ENCODE peak calls at places on chromosomes 13 and 19, in four cellular contexts. K is mucosa of descending colon, Y is AG10803, P is lower lobe of right lung. X is an unnamed sample.

GRCh38 chr13:22357132-22357531 is 686.3 kb downstream of the FGF9 start:
- DNase-seq in Y (peak), P (no peak), K (no peak), X (no peak)

GRCh38 chr13:51249767-51250741 is 27.9 kb downstream of the FAM124A start:
- DNase-seq in Y (no peak), K (no peak), P (no peak), X (peak)

GRCh38 chr13:28349901-28350654 is 144.8 kb downstream of the FLT1 start:
- DNase-seq in P (no peak), Y (no peak), K (no peak), X (no peak)

GRCh38 chr13:110560606-110561334 is 752 bp downstream of the RAB20 start:
- DNase-seq in K (no peak), Y (no peak), P (no peak), X (no peak)

GRCh38 chr19:4272894-4273293 is 6.2 kb upstream of the SHD start:
- DNase-seq in P (no peak), K (no peak), Y (no peak), X (no peak)

GRCh38 chr13:26760835-26761582 is 423 bp upstream of the GPR12 start:
- DNase-seq in K (no peak), Y (no peak), P (no peak), X (no peak)

GRCh38 chr13:95246292-95247082 is 54.8 kb downstream of the ABCC4 start:
- DNase-seq in P (no peak), Y (no peak), K (no peak), X (no peak)

GRCh38 chr19:11698231-11698630 is 40.5 kb downstream of the ZNF823 start:
- DNase-seq in P (no peak), Y (no peak), K (no peak), X (no peak)

GRCh38 chr19:49689133-49690072 is at the start of gene ADM5:
- DNase-seq in K (peak), P (peak), Y (no peak), X (no peak)

GRCh38 chr13:40187836-40188591 is 478.4 kb downstream of the FOXO1 start:
- DNase-seq in K (peak), Y (no peak), P (no peak), X (peak)

GRCh38 chr19:10146142-10146541 is 26.4 kb upstream of the EIF3G start:
- DNase-seq in K (no peak), P (no peak), Y (no peak), X (no peak)

GRCh38 chr13:51451467-51452390 is 1.1 kb downstream of the INTS6 start:
- DNase-seq in K (peak), Y (peak), P (peak), X (peak)

GRCh38 chr13:40910324-40911050 is 108.6 kb downstream of the ELF1 start:
- DNase-seq in Y (peak), P (no peak), K (no peak), X (peak)

GRCh38 chr19:3458229-3458555 is 22.1 kb downstream of the SMIM24 start:
- DNase-seq in P (no peak), Y (no peak), K (no peak), X (peak)

GRCh38 chr19:23410155-23410554 is 14.9 kb upstream of the ZNF91 start:
- DNase-seq in K (no peak), Y (no peak), P (no peak), X (no peak)

GRCh38 chr13:110746443-110746842 is 32.9 kb downstream of the ING1 start:
- DNase-seq in K (no peak), P (no peak), Y (peak), X (peak)

GRCh38 chr13:25222740-25223139 is 50.7 kb upstream of the AMER2 start:
- DNase-seq in Y (no peak), K (no peak), P (no peak), X (no peak)

GRCh38 chr19:40688987-40689338 is 1.5 kb downstream of the NUMBL start:
- DNase-seq in P (no peak), Y (no peak), K (no peak), X (no peak)

DNA sequence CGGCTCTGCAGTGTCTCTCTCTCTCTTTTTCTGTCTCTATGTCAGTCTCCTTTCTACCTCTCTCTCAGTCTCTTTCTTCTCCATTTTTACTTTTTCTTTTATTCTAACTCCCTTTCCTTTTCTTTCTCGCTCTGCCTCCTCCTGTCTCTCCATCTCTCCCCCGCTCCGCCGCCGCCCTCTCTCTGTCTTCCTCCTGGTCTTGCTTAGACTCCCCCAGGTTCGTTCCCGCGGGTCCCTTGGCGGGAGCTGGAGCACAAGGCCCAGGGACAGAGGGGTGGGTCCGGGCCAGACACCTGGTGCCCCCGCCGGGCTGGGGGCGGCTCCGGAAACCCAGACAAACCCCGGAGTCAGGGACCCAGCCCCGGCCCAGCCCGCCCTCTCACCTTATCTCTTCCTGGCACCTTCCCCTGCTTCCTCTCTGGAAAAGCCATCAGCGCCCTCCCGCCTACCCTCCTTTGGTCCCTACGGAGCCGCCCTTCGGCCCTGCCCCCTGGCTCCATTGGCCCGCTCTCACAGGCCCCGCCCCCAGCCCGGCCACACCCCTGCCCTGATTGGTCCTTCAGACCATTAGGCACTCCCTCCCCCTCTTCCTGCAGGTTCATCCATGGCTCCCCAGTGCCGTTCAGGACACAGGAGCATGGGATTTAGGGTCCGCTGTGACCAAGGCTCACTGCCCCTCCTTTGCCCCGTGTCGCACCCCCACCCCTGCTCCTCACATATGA is 15.4 kb upstream of the NOP53 start:
- DNase-seq in K (peak), Y (no peak), P (peak), X (no peak)
- H3K4me3 ChIP-seq in K (no peak), Y (no peak), P (peak), X (no peak)

GRCh38 chr13:100659578-100659977 is 15.0 kb downstream of the TMTC4 start:
- DNase-seq in Y (no peak), P (no peak), K (no peak), X (no peak)
- TF ChIP-seq CTCF in Y (no peak), P (no peak), K (no peak), X (peak)

GRCh38 chr19:2198317-2198716 is 34.6 kb downstream of the DOT1L start:
- DNase-seq in K (no peak), P (no peak), Y (no peak), X (no peak)
- H3K4me3 ChIP-seq in K (no peak), P (no peak), Y (no peak), X (no peak)

GRCh38 chr19:21694171-21694906 is 73.0 kb downstream of the ZNF100 start:
- DNase-seq in P (no peak), K (no peak), Y (no peak), X (no peak)

GRCh38 chr19:21699197-21699596 is 68.2 kb downstream of the ZNF100 start:
- DNase-seq in P (no peak), K (no peak), Y (no peak), X (no peak)

GRCh38 chr19:21697698-21698097 is 69.7 kb downstream of the ZNF100 start:
- DNase-seq in P (no peak), K (no peak), Y (no peak), X (no peak)

GRCh38 chr19:21698215-21698614 is 69.2 kb downstream of the ZNF100 start:
- DNase-seq in Y (peak), K (peak), P (no peak), X (peak)

DNA sequence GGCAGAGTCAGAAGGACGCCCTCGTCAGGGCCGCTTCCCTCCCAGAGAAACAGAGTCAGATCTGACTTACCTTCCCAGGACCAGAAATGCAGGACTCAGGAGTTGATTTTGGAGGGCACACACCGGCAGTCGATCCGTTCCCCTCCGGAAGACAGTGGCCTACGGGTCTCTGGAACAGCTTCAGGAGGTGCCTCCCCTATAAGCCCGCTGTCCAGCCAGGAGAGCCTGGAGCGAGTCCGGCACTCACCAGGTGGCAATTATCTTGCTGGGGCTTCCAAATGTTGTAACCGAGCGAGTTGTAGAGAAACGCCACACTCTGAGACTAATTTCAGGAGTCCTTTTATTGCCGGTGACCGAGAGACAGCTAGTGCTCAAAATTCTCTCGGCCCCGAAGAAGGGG is 70.2 kb downstream of the ZNF100 start:
- DNase-seq in K (no peak), P (no peak), Y (no peak), X (no peak)
- TF ChIP-seq CTCF in K (no peak), P (no peak), Y (no peak), X (no peak)

GRCh38 chr19:16825312-16826168 is 3.7 kb upstream of the SIN3B start:
- DNase-seq in P (no peak), K (peak), Y (no peak), X (peak)
- H3K4me3 ChIP-seq in P (peak), K (no peak), Y (peak), X (peak)

DNA sequence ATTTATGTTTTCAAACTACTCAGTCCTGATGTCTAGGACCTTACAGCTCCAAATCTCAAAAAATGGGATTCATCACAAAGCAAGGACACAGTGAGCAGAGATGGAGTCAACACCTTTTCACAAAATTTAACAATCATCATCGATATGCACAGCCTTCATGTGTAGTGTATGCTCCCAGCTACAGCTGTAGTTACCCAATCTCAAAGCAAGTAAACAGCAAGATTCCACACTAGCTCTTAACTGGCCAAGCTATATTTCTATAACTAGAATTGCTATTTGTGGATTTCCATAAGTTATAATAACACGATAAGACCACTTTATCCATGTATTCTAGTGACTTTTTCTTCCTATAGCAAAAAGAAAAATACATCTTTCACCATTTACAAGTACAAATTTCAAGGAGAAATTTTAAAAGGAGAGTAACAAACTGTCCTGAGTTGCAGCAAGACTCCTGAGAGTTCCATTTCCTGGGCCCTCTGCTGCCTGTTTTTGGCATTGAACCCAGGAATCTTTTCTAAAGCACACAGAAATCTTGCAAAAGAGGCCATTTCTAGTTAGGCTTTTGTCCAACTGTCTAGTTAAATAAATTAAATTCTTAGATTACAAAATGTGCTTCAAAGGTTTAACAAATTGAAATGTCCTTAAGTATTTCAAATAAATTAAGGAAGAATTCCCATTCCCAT is 460.6 kb downstream of the FGF14 start:
- DNase-seq in Y (peak), K (no peak), P (no peak), X (peak)
- TF ChIP-seq CTCF in Y (peak), K (no peak), P (peak), X (peak)

X was measured in choroid plexus epithelial cell.